ENCODE peak calls at places on chromosomes 11 and 22, in seven cellular contexts. M is psoas muscle; N is neuronal stem cell; V is tibial nerve; L is neural progenitor cell; I is CD8-positive, alpha-beta memory T cell; H is AG09309. J is an unnamed sample.

GRCh38 chr11:61392991-61393595 is 706 bp downstream of the TMEM216 start:
- DNase-seq in H (no peak), N (peak), L (peak), M (no peak), I (no peak), V (no peak), J (peak)

GRCh38 chr11:35006389-35007128 is 90.1 kb downstream of the PDHX start:
- DNase-seq in I (no peak), L (no peak), V (no peak), H (no peak), M (no peak), N (no peak), J (no peak)

GRCh38 chr11:46808804-46809431 is 37.2 kb downstream of the CKAP5 start:
- DNase-seq in L (no peak), I (no peak), N (no peak), M (no peak), V (no peak), H (peak), J (no peak)

GRCh38 chr22:31086703-31087330 is 5.7 kb downstream of the SMTN start:
- DNase-seq in H (no peak), N (no peak), L (no peak), I (no peak), V (no peak), M (no peak), J (no peak)

GRCh38 chr22:38087855-38088254 is 3.9 kb upstream of the SLC16A8 start:
- DNase-seq in N (no peak), M (peak), L (no peak), I (no peak), H (no peak), V (no peak), J (no peak)

GRCh38 chr11:68454767-68455166 is 5.8 kb upstream of the PPP6R3 start:
- DNase-seq in N (no peak), H (no peak), V (no peak), L (peak), I (no peak), M (no peak), J (no peak)

GRCh38 chr11:269146-269890 is 8.9 kb upstream of the NLRP6 start:
- DNase-seq in I (peak), V (no peak), H (no peak), N (no peak), M (no peak), L (no peak), J (no peak)

GRCh38 chr11:118263694-118264567 is at the start of gene MPZL2:
- DNase-seq in I (no peak), V (no peak), N (peak), L (peak), M (peak), H (no peak), J (peak)

GRCh38 chr11:66782726-66783125 is 53.7 kb upstream of the SPTBN2 start:
- DNase-seq in I (no peak), N (no peak), M (no peak), L (no peak), V (no peak), H (no peak), J (no peak)

GRCh38 chr11:31826530-31827438 is 15.7 kb upstream of the PAX6 start:
- DNase-seq in L (peak), H (no peak), I (no peak), N (peak), M (no peak), V (no peak), J (no peak)

GRCh38 chr11:31825453-31826391 is 14.6 kb upstream of the PAX6 start:
- DNase-seq in M (no peak), H (no peak), V (no peak), N (peak), L (peak), I (no peak), J (no peak)

GRCh38 chr11:31828217-31828616 is 17.1 kb upstream of the PAX6 start:
- DNase-seq in H (no peak), L (no peak), I (no peak), M (no peak), N (no peak), V (no peak), J (no peak)

GRCh38 chr11:31824791-31825452 is 13.8 kb upstream of the PAX6 start:
- DNase-seq in I (no peak), M (no peak), N (no peak), V (no peak), L (peak), H (no peak), J (no peak)

GRCh38 chr11:31827458-31828206 is 16.5 kb upstream of the PAX6 start:
- DNase-seq in M (no peak), V (no peak), H (no peak), N (peak), L (peak), I (no peak), J (no peak)
- H3K4me3 ChIP-seq in M (no peak), V (no peak), H (no peak), N (no peak), L (peak), I (no peak), J (no peak)

DNA sequence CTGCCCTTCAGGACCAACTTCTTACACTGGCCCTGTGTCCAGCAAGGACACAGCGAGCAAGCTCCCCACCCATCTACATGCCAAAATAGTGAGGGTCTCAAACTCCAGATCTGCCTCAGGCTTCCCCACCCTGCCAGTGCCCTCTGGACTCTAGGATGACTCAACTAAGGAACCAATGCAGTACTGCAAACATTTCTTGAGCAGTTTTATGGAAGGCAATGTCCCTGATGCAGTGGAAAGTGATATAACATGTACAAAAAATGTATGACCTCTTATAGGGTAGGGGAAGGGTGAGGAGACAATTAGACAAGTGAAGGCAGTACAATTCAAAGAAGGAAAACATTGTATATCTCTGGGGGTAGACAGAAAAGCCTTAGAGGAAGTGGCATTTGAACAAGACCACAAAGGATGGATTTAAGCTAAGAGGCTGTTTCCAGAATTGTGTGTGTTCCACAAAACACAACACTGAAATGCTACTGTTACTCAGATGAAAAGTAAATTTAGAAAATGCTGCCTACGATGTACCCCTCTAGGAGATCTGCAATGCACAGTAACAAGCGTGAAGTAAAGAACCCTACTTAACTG is 47.3 kb downstream of the RAB30 start:
- DNase-seq in N (no peak), L (no peak), M (no peak), I (no peak), V (no peak), H (no peak), J (no peak)
- H3K4me3 ChIP-seq in N (no peak), L (no peak), M (no peak), I (no peak), V (no peak), H (no peak), J (no peak)

GRCh38 chr22:19965771-19966709 is 24.4 kb upstream of the TXNRD2 start:
- DNase-seq in V (no peak), I (no peak), N (no peak), H (no peak), L (peak), M (no peak), J (no peak)

GRCh38 chr22:19962246-19962908 is 20.8 kb upstream of the TXNRD2 start:
- DNase-seq in L (peak), H (no peak), V (no peak), N (peak), M (peak), I (no peak), J (peak)

GRCh38 chr22:19962909-19963806 is 21.5 kb upstream of the TXNRD2 start:
- DNase-seq in L (no peak), V (no peak), I (no peak), M (peak), H (no peak), N (no peak), J (no peak)

GRCh38 chr22:19964701-19965386 is 23.2 kb upstream of the TXNRD2 start:
- DNase-seq in M (no peak), H (no peak), I (no peak), N (no peak), V (no peak), L (no peak), J (no peak)

DNA sequence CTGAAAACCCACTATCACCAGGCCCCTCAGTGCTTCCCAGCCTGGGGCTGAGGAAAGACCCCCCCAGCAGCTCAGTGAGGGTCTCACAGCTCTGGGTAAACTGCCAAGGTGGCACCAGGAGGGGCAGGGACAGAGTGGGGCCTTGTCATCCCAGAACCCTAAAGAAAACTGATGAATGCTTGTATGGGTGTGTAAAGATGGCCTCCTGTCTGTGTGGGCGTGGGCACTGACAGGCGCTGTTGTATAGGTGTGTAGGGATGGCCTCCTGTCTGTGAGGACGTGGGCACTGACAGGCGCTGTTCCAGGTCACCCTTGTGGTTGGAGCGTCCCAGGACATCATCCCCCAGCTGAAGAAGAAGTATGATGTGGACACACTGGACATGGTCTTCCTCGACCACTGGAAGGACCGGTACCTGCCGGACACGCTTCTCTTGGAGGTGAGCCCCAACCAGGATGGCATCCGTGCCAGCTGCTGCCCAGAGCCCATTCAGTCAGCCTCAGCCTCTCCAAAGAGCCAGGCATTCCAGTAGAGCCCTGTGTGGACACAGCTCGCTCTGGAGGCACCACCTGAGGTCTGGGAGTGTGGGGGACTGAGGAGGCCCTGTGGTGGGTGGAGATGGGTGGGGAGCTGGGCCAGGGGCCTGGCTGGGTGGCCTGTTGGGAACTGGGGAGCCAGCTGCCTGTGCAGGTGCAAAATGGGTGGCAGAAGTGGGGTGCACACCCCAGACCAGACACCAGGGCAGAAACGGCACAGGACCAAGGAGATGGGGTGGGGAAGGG is 22.4 kb upstream of the TXNRD2 start:
- DNase-seq in M (no peak), V (no peak), H (no peak), L (no peak), I (no peak), N (no peak), J (no peak)
- H3K4me3 ChIP-seq in M (no peak), V (no peak), H (no peak), L (no peak), I (no peak), N (no peak), J (no peak)

GRCh38 chr11:45348729-45349128 is 62.6 kb upstream of the SYT13 start:
- DNase-seq in N (no peak), M (no peak), H (no peak), V (no peak), I (no peak), L (no peak), J (no peak)

GRCh38 chr11:45341379-45341778 is 55.2 kb upstream of the SYT13 start:
- DNase-seq in H (no peak), L (peak), N (no peak), V (no peak), M (no peak), I (no peak), J (no peak)

GRCh38 chr11:45343988-45344387 is 57.8 kb upstream of the SYT13 start:
- DNase-seq in N (no peak), I (no peak), V (no peak), M (no peak), H (no peak), L (no peak), J (no peak)

GRCh38 chr11:45347343-45347742 is 61.2 kb upstream of the SYT13 start:
- DNase-seq in N (no peak), L (peak), I (no peak), M (no peak), V (no peak), H (no peak), J (no peak)
- H3K4me3 ChIP-seq in N (peak), L (no peak), I (no peak), M (no peak), V (no peak), H (no peak), J (no peak)

DNA sequence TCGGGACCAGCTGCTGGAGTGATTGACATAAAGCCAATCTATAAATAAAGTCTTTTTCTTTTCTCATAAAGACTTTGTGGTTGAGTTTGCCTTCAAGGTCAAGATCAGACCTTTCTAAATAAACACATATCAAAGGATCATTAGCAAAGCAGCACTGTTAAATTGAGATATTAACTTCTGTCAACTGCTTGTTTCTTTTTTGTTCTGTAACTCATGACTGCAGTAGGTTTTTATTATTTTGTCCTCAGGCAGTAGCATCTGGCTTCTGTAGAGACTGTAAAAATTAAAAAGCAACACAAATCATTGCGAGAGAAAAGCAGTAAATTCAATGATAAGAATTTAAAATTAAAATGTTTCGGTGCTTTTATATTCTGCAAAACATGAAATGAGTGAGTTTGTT is 77.7 kb upstream of the NNMT start:
- DNase-seq in L (no peak), V (no peak), I (no peak), H (no peak), N (no peak), M (no peak), J (no peak)
- H3K4me3 ChIP-seq in L (no peak), V (no peak), I (no peak), H (no peak), N (no peak), M (no peak), J (no peak)